ENCODE peak calls at places on chromosomes 13 and 19, in six cellular contexts. One of them, this sample, is unnamed.

GRCh38 chr19:19372656-19373416 is 32.6 kb upstream of the GATAD2A start:
- DNase-seq in activated CD4-positive, CD25-positive, alpha-beta regulatory T cell treated with anti-CD3 and anti-CD28 coated beads, Interleukin-2, amount 50 U/mL, for 16 hours: no peak
- DNase-seq in H9: peak
- DNase-seq in GM23248: peak
- DNase-seq in hepatic stellate cell: peak
- DNase-seq in posterior cingulate gyrus: no peak
- DNase-seq in this sample: peak

GRCh38 chr13:39490136-39490535 is 112.9 kb downstream of the LHFPL6 start:
- DNase-seq in posterior cingulate gyrus: no peak
- DNase-seq in activated CD4-positive, CD25-positive, alpha-beta regulatory T cell treated with anti-CD3 and anti-CD28 coated beads, Interleukin-2, amount 50 U/mL, for 16 hours: no peak
- DNase-seq in hepatic stellate cell: no peak
- DNase-seq in H9: peak
- DNase-seq in GM23248: no peak
- DNase-seq in this sample: no peak

GRCh38 chr19:40811478-40812341 is 12.7 kb downstream of the EGLN2 start:
- DNase-seq in hepatic stellate cell: no peak
- DNase-seq in H9: peak
- DNase-seq in GM23248: no peak
- DNase-seq in posterior cingulate gyrus: no peak
- DNase-seq in activated CD4-positive, CD25-positive, alpha-beta regulatory T cell treated with anti-CD3 and anti-CD28 coated beads, Interleukin-2, amount 50 U/mL, for 16 hours: no peak
- DNase-seq in this sample: peak

GRCh38 chr13:32883501-32883900 is 132.7 kb upstream of the KL start:
- DNase-seq in activated CD4-positive, CD25-positive, alpha-beta regulatory T cell treated with anti-CD3 and anti-CD28 coated beads, Interleukin-2, amount 50 U/mL, for 16 hours: no peak
- DNase-seq in H9: no peak
- DNase-seq in posterior cingulate gyrus: no peak
- DNase-seq in GM23248: peak
- DNase-seq in hepatic stellate cell: no peak
- DNase-seq in this sample: no peak

GRCh38 chr13:24127116-24127631 is 33.3 kb upstream of the SPATA13 start:
- DNase-seq in hepatic stellate cell: no peak
- DNase-seq in posterior cingulate gyrus: no peak
- DNase-seq in activated CD4-positive, CD25-positive, alpha-beta regulatory T cell treated with anti-CD3 and anti-CD28 coated beads, Interleukin-2, amount 50 U/mL, for 16 hours: no peak
- DNase-seq in GM23248: peak
- DNase-seq in H9: no peak
- DNase-seq in this sample: no peak

GRCh38 chr13:37457594-37457993 is 141.0 kb downstream of the POSTN start:
- DNase-seq in posterior cingulate gyrus: no peak
- DNase-seq in activated CD4-positive, CD25-positive, alpha-beta regulatory T cell treated with anti-CD3 and anti-CD28 coated beads, Interleukin-2, amount 50 U/mL, for 16 hours: no peak
- DNase-seq in GM23248: peak
- DNase-seq in hepatic stellate cell: no peak
- DNase-seq in H9: no peak
- DNase-seq in this sample: no peak

GRCh38 chr13:103358245-103358932 is 292.2 kb upstream of the SLC10A2 start:
- DNase-seq in posterior cingulate gyrus: no peak
- DNase-seq in activated CD4-positive, CD25-positive, alpha-beta regulatory T cell treated with anti-CD3 and anti-CD28 coated beads, Interleukin-2, amount 50 U/mL, for 16 hours: no peak
- DNase-seq in GM23248: no peak
- DNase-seq in hepatic stellate cell: no peak
- DNase-seq in H9: no peak
- DNase-seq in this sample: no peak

GRCh38 chr13:50326746-50327145 is 311.5 kb downstream of the KCNRG start:
- DNase-seq in hepatic stellate cell: no peak
- DNase-seq in posterior cingulate gyrus: no peak
- DNase-seq in H9: no peak
- DNase-seq in GM23248: peak
- DNase-seq in activated CD4-positive, CD25-positive, alpha-beta regulatory T cell treated with anti-CD3 and anti-CD28 coated beads, Interleukin-2, amount 50 U/mL, for 16 hours: no peak
- DNase-seq in this sample: no peak

GRCh38 chr19:8017808-8018207 is 12.4 kb upstream of the ELAVL1 start:
- DNase-seq in activated CD4-positive, CD25-positive, alpha-beta regulatory T cell treated with anti-CD3 and anti-CD28 coated beads, Interleukin-2, amount 50 U/mL, for 16 hours: no peak
- DNase-seq in posterior cingulate gyrus: no peak
- DNase-seq in GM23248: no peak
- DNase-seq in hepatic stellate cell: no peak
- DNase-seq in H9: no peak
- DNase-seq in this sample: no peak

GRCh38 chr19:19410553-19411550 is 5.4 kb downstream of the GATAD2A start:
- DNase-seq in GM23248: peak
- DNase-seq in hepatic stellate cell: no peak
- DNase-seq in H9: no peak
- DNase-seq in posterior cingulate gyrus: no peak
- DNase-seq in activated CD4-positive, CD25-positive, alpha-beta regulatory T cell treated with anti-CD3 and anti-CD28 coated beads, Interleukin-2, amount 50 U/mL, for 16 hours: no peak
- DNase-seq in this sample: no peak

GRCh38 chr19:56155124-56155687 is 14.1 kb downstream of the ZNF444 start:
- DNase-seq in posterior cingulate gyrus: no peak
- DNase-seq in H9: peak
- DNase-seq in hepatic stellate cell: no peak
- DNase-seq in activated CD4-positive, CD25-positive, alpha-beta regulatory T cell treated with anti-CD3 and anti-CD28 coated beads, Interleukin-2, amount 50 U/mL, for 16 hours: no peak
- DNase-seq in GM23248: peak
- DNase-seq in this sample: peak

GRCh38 chr13:107678075-107678689 is 537.2 kb downstream of the LIG4 start:
- DNase-seq in GM23248: peak
- DNase-seq in posterior cingulate gyrus: no peak
- DNase-seq in hepatic stellate cell: peak
- DNase-seq in H9: no peak
- DNase-seq in activated CD4-positive, CD25-positive, alpha-beta regulatory T cell treated with anti-CD3 and anti-CD28 coated beads, Interleukin-2, amount 50 U/mL, for 16 hours: no peak
- DNase-seq in this sample: no peak

GRCh38 chr19:11291415-11291814 is 4.5 kb upstream of the TSPAN16 start:
- DNase-seq in hepatic stellate cell: no peak
- DNase-seq in GM23248: no peak
- DNase-seq in H9: no peak
- DNase-seq in posterior cingulate gyrus: no peak
- DNase-seq in activated CD4-positive, CD25-positive, alpha-beta regulatory T cell treated with anti-CD3 and anti-CD28 coated beads, Interleukin-2, amount 50 U/mL, for 16 hours: no peak
- DNase-seq in this sample: no peak

GRCh38 chr13:111926501-111927180 is 140.3 kb upstream of the SOX1 start:
- DNase-seq in posterior cingulate gyrus: no peak
- DNase-seq in H9: peak
- DNase-seq in activated CD4-positive, CD25-positive, alpha-beta regulatory T cell treated with anti-CD3 and anti-CD28 coated beads, Interleukin-2, amount 50 U/mL, for 16 hours: no peak
- DNase-seq in hepatic stellate cell: no peak
- DNase-seq in GM23248: no peak
- DNase-seq in this sample: no peak

GRCh38 chr19:18156841-18157464 is 4.0 kb downstream of the PIK3R2 start:
- DNase-seq in hepatic stellate cell: peak
- DNase-seq in GM23248: peak
- DNase-seq in H9: no peak
- DNase-seq in activated CD4-positive, CD25-positive, alpha-beta regulatory T cell treated with anti-CD3 and anti-CD28 coated beads, Interleukin-2, amount 50 U/mL, for 16 hours: no peak
- DNase-seq in posterior cingulate gyrus: peak
- DNase-seq in this sample: no peak

GRCh38 chr19:49073514-49074378 is 1.2 kb upstream of the KCNA7 start:
- DNase-seq in hepatic stellate cell: no peak
- DNase-seq in activated CD4-positive, CD25-positive, alpha-beta regulatory T cell treated with anti-CD3 and anti-CD28 coated beads, Interleukin-2, amount 50 U/mL, for 16 hours: no peak
- DNase-seq in GM23248: peak
- DNase-seq in H9: peak
- DNase-seq in posterior cingulate gyrus: no peak
- DNase-seq in this sample: peak

GRCh38 chr19:1936916-1937610 is 3.9 kb upstream of the CSNK1G2 start:
- DNase-seq in H9: no peak
- DNase-seq in activated CD4-positive, CD25-positive, alpha-beta regulatory T cell treated with anti-CD3 and anti-CD28 coated beads, Interleukin-2, amount 50 U/mL, for 16 hours: no peak
- DNase-seq in hepatic stellate cell: no peak
- DNase-seq in GM23248: no peak
- DNase-seq in posterior cingulate gyrus: no peak
- DNase-seq in this sample: no peak